ENCODE peak calls at places on chromosomes 3 and 15, in eight cellular contexts. P is CD8-positive, alpha-beta memory T cell; Z is ovary; W is HCT116; A is hepatocyte; G is stomach; D is PC-3; K is NT2/D1. O is an unnamed sample. For H3K4me1, the result is how much of the 10 kb centered on the place peaks cover.

GRCh38 chr3:119794971-119795612 is 13.2 kb downstream of the NR1I2 start:
- DNase-seq in K (peak), A (peak), D (peak), P (no peak), Z (no peak), W (peak), G (peak), O (no peak)

GRCh38 chr3:196803891-196804468 is 63.7 kb upstream of the SENP5 start:
- DNase-seq in Z (no peak), D (no peak), W (no peak), P (peak), K (no peak), A (no peak), G (no peak), O (no peak)

GRCh38 chr3:167587651-167588050 is 66.1 kb downstream of the WDR49 start:
- DNase-seq in W (no peak), P (no peak), A (no peak), K (no peak), Z (no peak), D (no peak), G (no peak), O (no peak)

GRCh38 chr15:90099868-90100854 is 2.1 kb downstream of the IDH2 start:
- DNase-seq in K (no peak), A (no peak), G (peak), W (no peak), P (no peak), D (no peak), Z (peak), O (no peak)

GRCh38 chr3:139473155-139473771 is 3.1 kb downstream of the RBP2 start:
- DNase-seq in Z (no peak), K (no peak), A (peak), D (peak), G (no peak), W (no peak), P (no peak), O (no peak)

GRCh38 chr15:40054746-40055575 is 16.0 kb upstream of the SRP14 start:
- DNase-seq in Z (no peak), D (peak), A (no peak), G (peak), P (no peak), K (no peak), W (no peak), O (no peak)

GRCh38 chr15:79522656-79523055 is 90.5 kb downstream of the MINAR1 start:
- DNase-seq in W (no peak), G (no peak), P (no peak), A (no peak), D (no peak), K (no peak), Z (no peak), O (no peak)

GRCh38 chr15:49134683-49135341 is 20.6 kb downstream of the COPS2 start:
- DNase-seq in K (no peak), W (no peak), G (no peak), Z (no peak), P (no peak), D (no peak), A (no peak), O (no peak)

GRCh38 chr3:192054881-192055280 is 593.9 kb downstream of the PYDC2 start:
- DNase-seq in P (no peak), D (peak), G (no peak), Z (no peak), K (no peak), W (no peak), A (no peak), O (no peak)

GRCh38 chr15:35399901-35400300 is 146.1 kb downstream of the DPH6 start:
- DNase-seq in K (no peak), W (no peak), Z (no peak), G (no peak), P (no peak), D (no peak), A (no peak), O (no peak)

GRCh38 chr3:55461896-55462295 is 25.2 kb downstream of the WNT5A start:
- DNase-seq in K (no peak), W (no peak), A (no peak), G (no peak), P (no peak), Z (no peak), D (peak), O (no peak)

GRCh38 chr3:135155228-135155627 is 360.2 kb downstream of the EPHB1 start:
- DNase-seq in W (no peak), A (no peak), P (no peak), G (no peak), D (no peak), Z (no peak), K (no peak), O (no peak)

GRCh38 chr3:72694398-72694797 is 153.8 kb downstream of the SHQ1 start:
- DNase-seq in W (no peak), D (no peak), A (no peak), Z (no peak), K (no peak), G (no peak), P (no peak), O (no peak)

GRCh38 chr15:91122296-91122695 is 22.2 kb downstream of the SV2B start:
- DNase-seq in D (no peak), A (no peak), P (no peak), G (no peak), W (no peak), K (no peak), Z (no peak), O (no peak)

GRCh38 chr3:101066776-101067175 is 73.6 kb upstream of the ABI3BP start:
- DNase-seq in W (no peak), K (no peak), G (no peak), A (no peak), D (peak), Z (no peak), P (no peak), O (no peak)
- H3K4me3 ChIP-seq in W (no peak), K (no peak), G (no peak), A (no peak), D (no peak), Z (no peak), P (no peak), O (no peak)

GRCh38 chr3:13274874-13275332 is 145.2 kb downstream of the NUP210 start:
- DNase-seq in P (no peak), Z (no peak), K (no peak), A (no peak), G (no peak), W (no peak), D (no peak), O (no peak)
- H3K4me1 ChIP-seq in P (under half), Z (under half), K (under half), A (under half), G (under half), W (under half), D (under half), O (under half)

DNA sequence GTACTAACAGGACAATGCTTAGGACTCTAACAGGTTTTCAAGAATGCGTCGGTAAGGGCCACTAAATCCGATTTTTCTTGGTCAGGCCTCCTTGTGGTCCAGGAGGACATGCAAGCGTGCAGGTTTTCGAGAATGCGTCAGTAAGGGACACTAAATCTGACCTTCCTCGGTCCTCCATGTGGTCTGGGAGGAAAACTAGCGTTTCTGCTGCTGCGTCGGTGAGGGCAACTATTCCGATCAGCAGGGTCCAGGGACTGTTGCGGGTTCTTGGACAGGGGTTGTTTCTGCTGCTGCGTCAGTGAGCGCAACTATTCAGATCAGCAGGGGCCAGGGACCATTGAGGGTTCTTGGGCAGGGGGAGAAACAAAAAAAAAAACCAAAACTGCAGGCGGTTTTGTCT is 7.8 kb upstream of the UBP1 start:
- DNase-seq in K (no peak), W (no peak), G (no peak), D (no peak), Z (no peak), P (no peak), A (no peak), O (no peak)
- H3K4me3 ChIP-seq in K (peak), W (no peak), G (no peak), D (no peak), Z (no peak), P (no peak), A (peak), O (no peak)

DNA sequence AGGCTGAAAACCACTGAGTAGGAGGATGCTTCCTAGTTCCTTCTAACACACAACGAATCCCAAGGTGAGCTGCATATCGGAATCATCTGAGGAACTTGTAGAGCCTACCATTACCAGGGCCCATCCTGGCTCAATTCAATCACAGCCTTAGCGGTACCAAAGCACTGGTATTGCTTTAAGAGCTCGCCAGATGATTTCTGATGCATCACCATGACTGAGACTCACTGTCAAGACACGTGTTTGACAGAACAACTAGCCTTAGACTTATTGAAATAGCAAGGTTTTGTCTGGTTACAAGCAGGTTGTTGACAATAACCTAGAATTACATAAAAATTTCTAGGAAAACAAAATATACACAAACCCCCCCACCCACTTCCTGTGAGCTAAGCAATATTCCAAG is 68.5 kb downstream of the CBLB start:
- DNase-seq in D (no peak), A (no peak), K (no peak), W (no peak), G (no peak), Z (no peak), P (no peak), O (no peak)
- H3K4me1 ChIP-seq in D (under half), A (under half), K (under half), W (under half), G (under half), Z (under half), P (under half), O (under half)

GRCh38 chr3:148601766-148602685 is 95.7 kb upstream of the AGTR1 start:
- DNase-seq in W (no peak), D (no peak), G (no peak), K (no peak), P (no peak), Z (no peak), A (peak), O (no peak)
- H3K4me3 ChIP-seq in W (no peak), D (no peak), G (no peak), K (no peak), P (no peak), Z (no peak), A (no peak), O (no peak)

GRCh38 chr3:45610129-45610528 is 15.6 kb downstream of the LIMD1 start:
- DNase-seq in G (no peak), W (no peak), Z (no peak), A (no peak), D (no peak), P (no peak), K (no peak), O (no peak)

GRCh38 chr3:45606991-45607712 is 12.6 kb downstream of the LIMD1 start:
- DNase-seq in D (peak), A (no peak), G (no peak), K (no peak), W (no peak), Z (peak), P (no peak), O (no peak)

GRCh38 chr3:45607790-45608189 is 13.2 kb downstream of the LIMD1 start:
- DNase-seq in G (no peak), A (no peak), D (peak), W (no peak), Z (no peak), K (peak), P (no peak), O (no peak)

GRCh38 chr3:45608885-45609284 is 14.3 kb downstream of the LIMD1 start:
- DNase-seq in G (peak), A (no peak), W (no peak), P (no peak), D (peak), Z (no peak), K (no peak), O (no peak)

DNA sequence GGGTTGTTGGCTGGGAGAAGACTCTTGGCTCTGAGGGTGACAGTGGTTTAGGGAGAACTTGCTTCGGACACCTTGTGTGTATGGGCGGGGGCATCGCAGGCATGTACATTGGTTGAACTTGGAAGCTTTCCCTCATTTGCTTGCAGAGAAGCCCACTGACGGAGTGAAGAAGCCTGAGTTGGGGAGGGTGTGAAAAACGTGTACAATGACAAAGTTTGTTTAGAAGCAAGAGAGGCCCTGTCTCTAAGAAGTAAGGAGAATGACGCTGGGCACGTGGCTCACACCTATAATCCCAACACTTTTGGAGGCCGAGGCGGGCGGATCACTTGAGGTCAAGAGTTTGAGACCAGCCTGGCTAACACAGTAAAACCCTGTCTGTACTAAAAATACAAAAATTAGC is 13.7 kb downstream of the LIMD1 start:
- DNase-seq in G (no peak), A (no peak), W (no peak), Z (no peak), P (no peak), D (no peak), K (no peak), O (no peak)
- H3K4me1 ChIP-seq in G (half or more), A (under half), W (under half), Z (under half), P (under half), D (half or more), K (under half), O (under half)

O was measured in A673.